ENCODE peak calls at places on chromosomes 2 and 18, in eight cellular contexts. One of them, this sample, is unnamed.

GRCh38 chr2:53442783-53443182 is 324.8 kb upstream of the CHAC2 start:
- DNase-seq in stimulated activated CD8-positive, alpha-beta memory T cell treated with anti-CD3 and anti-CD28 coated beads, Interleukin-12 subunit alpha, Interleukin-12 subunit beta, amount 100 ng/mL, for 4 hours: no peak
- DNase-seq in PC-9: no peak
- DNase-seq in BE2C: peak
- DNase-seq in GM12865: no peak
- DNase-seq in ovary: no peak
- DNase-seq in colonic mucosa: no peak
- DNase-seq in A172: no peak
- DNase-seq in this sample: no peak

GRCh38 chr2:221289389-221289788 is 282.7 kb downstream of the EPHA4 start:
- DNase-seq in stimulated activated CD8-positive, alpha-beta memory T cell treated with anti-CD3 and anti-CD28 coated beads, Interleukin-12 subunit alpha, Interleukin-12 subunit beta, amount 100 ng/mL, for 4 hours: no peak
- DNase-seq in PC-9: no peak
- DNase-seq in BE2C: no peak
- DNase-seq in GM12865: peak
- DNase-seq in ovary: no peak
- DNase-seq in colonic mucosa: no peak
- DNase-seq in A172: no peak
- DNase-seq in this sample: no peak

GRCh38 chr2:220127857-220128256 is 500.4 kb downstream of the SLC4A3 start:
- DNase-seq in stimulated activated CD8-positive, alpha-beta memory T cell treated with anti-CD3 and anti-CD28 coated beads, Interleukin-12 subunit alpha, Interleukin-12 subunit beta, amount 100 ng/mL, for 4 hours: no peak
- DNase-seq in PC-9: no peak
- DNase-seq in BE2C: no peak
- DNase-seq in GM12865: no peak
- DNase-seq in ovary: no peak
- DNase-seq in colonic mucosa: no peak
- DNase-seq in A172: no peak
- DNase-seq in this sample: no peak

GRCh38 chr2:120963997-120964396 is 228.3 kb downstream of the GLI2 start:
- DNase-seq in stimulated activated CD8-positive, alpha-beta memory T cell treated with anti-CD3 and anti-CD28 coated beads, Interleukin-12 subunit alpha, Interleukin-12 subunit beta, amount 100 ng/mL, for 4 hours: no peak
- DNase-seq in PC-9: no peak
- DNase-seq in BE2C: no peak
- DNase-seq in GM12865: no peak
- DNase-seq in ovary: no peak
- DNase-seq in colonic mucosa: no peak
- DNase-seq in A172: peak
- DNase-seq in this sample: no peak

GRCh38 chr2:101223814-101224231 is 28.9 kb upstream of the CNOT11 start:
- DNase-seq in stimulated activated CD8-positive, alpha-beta memory T cell treated with anti-CD3 and anti-CD28 coated beads, Interleukin-12 subunit alpha, Interleukin-12 subunit beta, amount 100 ng/mL, for 4 hours: peak
- DNase-seq in PC-9: no peak
- DNase-seq in BE2C: no peak
- DNase-seq in GM12865: peak
- DNase-seq in ovary: no peak
- DNase-seq in colonic mucosa: no peak
- DNase-seq in A172: peak
- DNase-seq in this sample: no peak

GRCh38 chr2:232879618-232880494 is 9.8 kb downstream of the SNORC start:
- DNase-seq in stimulated activated CD8-positive, alpha-beta memory T cell treated with anti-CD3 and anti-CD28 coated beads, Interleukin-12 subunit alpha, Interleukin-12 subunit beta, amount 100 ng/mL, for 4 hours: no peak
- DNase-seq in PC-9: no peak
- DNase-seq in BE2C: no peak
- DNase-seq in GM12865: no peak
- DNase-seq in ovary: no peak
- DNase-seq in colonic mucosa: no peak
- DNase-seq in A172: no peak
- DNase-seq in this sample: no peak

GRCh38 chr2:144234115-144234772 is 285.7 kb downstream of the ZEB2 start:
- DNase-seq in stimulated activated CD8-positive, alpha-beta memory T cell treated with anti-CD3 and anti-CD28 coated beads, Interleukin-12 subunit alpha, Interleukin-12 subunit beta, amount 100 ng/mL, for 4 hours: no peak
- DNase-seq in PC-9: no peak
- DNase-seq in BE2C: no peak
- DNase-seq in GM12865: no peak
- DNase-seq in ovary: no peak
- DNase-seq in colonic mucosa: no peak
- DNase-seq in A172: no peak
- DNase-seq in this sample: no peak

GRCh38 chr18:40882468-40882867 is 1072.6 kb upstream of the PIK3C3 start:
- DNase-seq in stimulated activated CD8-positive, alpha-beta memory T cell treated with anti-CD3 and anti-CD28 coated beads, Interleukin-12 subunit alpha, Interleukin-12 subunit beta, amount 100 ng/mL, for 4 hours: no peak
- DNase-seq in PC-9: no peak
- DNase-seq in BE2C: no peak
- DNase-seq in GM12865: no peak
- DNase-seq in ovary: no peak
- DNase-seq in colonic mucosa: no peak
- DNase-seq in A172: no peak
- DNase-seq in this sample: no peak

GRCh38 chr2:225122582-225123486 is 80.6 kb upstream of the DOCK10 start:
- DNase-seq in stimulated activated CD8-positive, alpha-beta memory T cell treated with anti-CD3 and anti-CD28 coated beads, Interleukin-12 subunit alpha, Interleukin-12 subunit beta, amount 100 ng/mL, for 4 hours: no peak
- DNase-seq in PC-9: no peak
- DNase-seq in BE2C: peak
- DNase-seq in GM12865: peak
- DNase-seq in ovary: no peak
- DNase-seq in colonic mucosa: peak
- DNase-seq in A172: peak
- DNase-seq in this sample: no peak

GRCh38 chr18:44898536-44898935 is 217.8 kb downstream of the SETBP1 start:
- DNase-seq in stimulated activated CD8-positive, alpha-beta memory T cell treated with anti-CD3 and anti-CD28 coated beads, Interleukin-12 subunit alpha, Interleukin-12 subunit beta, amount 100 ng/mL, for 4 hours: no peak
- DNase-seq in PC-9: peak
- DNase-seq in BE2C: no peak
- DNase-seq in GM12865: no peak
- DNase-seq in ovary: no peak
- DNase-seq in colonic mucosa: no peak
- DNase-seq in A172: no peak
- DNase-seq in this sample: no peak

GRCh38 chr18:48990497-48991298 is 39.9 kb upstream of the SMAD7 start:
- DNase-seq in stimulated activated CD8-positive, alpha-beta memory T cell treated with anti-CD3 and anti-CD28 coated beads, Interleukin-12 subunit alpha, Interleukin-12 subunit beta, amount 100 ng/mL, for 4 hours: no peak
- DNase-seq in PC-9: peak
- DNase-seq in BE2C: no peak
- DNase-seq in GM12865: no peak
- DNase-seq in ovary: no peak
- DNase-seq in colonic mucosa: no peak
- DNase-seq in A172: peak
- DNase-seq in this sample: peak

GRCh38 chr18:54531402-54532065 is 59.5 kb upstream of the DYNAP start:
- DNase-seq in stimulated activated CD8-positive, alpha-beta memory T cell treated with anti-CD3 and anti-CD28 coated beads, Interleukin-12 subunit alpha, Interleukin-12 subunit beta, amount 100 ng/mL, for 4 hours: no peak
- DNase-seq in PC-9: no peak
- DNase-seq in BE2C: no peak
- DNase-seq in GM12865: no peak
- DNase-seq in ovary: no peak
- DNase-seq in colonic mucosa: no peak
- DNase-seq in A172: no peak
- DNase-seq in this sample: no peak

GRCh38 chr2:74835831-74836674 is 2.1 kb downstream of the HK2 start:
- DNase-seq in stimulated activated CD8-positive, alpha-beta memory T cell treated with anti-CD3 and anti-CD28 coated beads, Interleukin-12 subunit alpha, Interleukin-12 subunit beta, amount 100 ng/mL, for 4 hours: no peak
- DNase-seq in PC-9: peak
- DNase-seq in BE2C: no peak
- DNase-seq in GM12865: peak
- DNase-seq in ovary: no peak
- DNase-seq in colonic mucosa: peak
- DNase-seq in A172: peak
- DNase-seq in this sample: peak

GRCh38 chr2:71215447-71215846 is 11.5 kb downstream of the PAIP2B start:
- DNase-seq in stimulated activated CD8-positive, alpha-beta memory T cell treated with anti-CD3 and anti-CD28 coated beads, Interleukin-12 subunit alpha, Interleukin-12 subunit beta, amount 100 ng/mL, for 4 hours: no peak
- DNase-seq in PC-9: peak
- DNase-seq in BE2C: no peak
- DNase-seq in GM12865: no peak
- DNase-seq in ovary: no peak
- DNase-seq in colonic mucosa: no peak
- DNase-seq in A172: no peak
- DNase-seq in this sample: no peak